ENCODE peak calls at places on chromosome 17, in six cellular contexts. K is stimulated activated CD4-positive, alpha-beta T cell treated with anti-CD3 and anti-CD28 coated beads, Interleukin-4, amount 100 ng/mL, for 1 hour; X is heart right ventricle; Y is cardiac fibroblast; U is activated CD4-positive, CD25-positive, alpha-beta regulatory T cell; N is endothelial cell of umbilical vein. I is an unnamed sample.

GRCh38 chr17:15954222-15954621 is 9.3 kb downstream of the ADORA2B start:
- DNase-seq in K (no peak), X (no peak), Y (peak), U (no peak), N (peak), I (peak)

GRCh38 chr17:80859004-80859941 is 132.4 kb upstream of the CHMP6 start:
- DNase-seq in K (no peak), X (peak), Y (peak), U (no peak), N (peak), I (peak)

GRCh38 chr17:66915204-66915611 is 49.3 kb upstream of the CACNG4 start:
- DNase-seq in K (no peak), X (no peak), Y (peak), U (no peak), N (no peak), I (no peak)

GRCh38 chr17:78361227-78361683 is 1.4 kb upstream of the SOCS3 start:
- DNase-seq in K (no peak), X (no peak), Y (no peak), U (no peak), N (no peak), I (no peak)

GRCh38 chr17:74414510-74414909 is 17.4 kb upstream of the GPRC5C start:
- DNase-seq in K (no peak), X (no peak), Y (no peak), U (no peak), N (no peak), I (no peak)

GRCh38 chr17:56756536-56756935 is 77.2 kb downstream of the C17orf67 start:
- DNase-seq in K (no peak), X (no peak), Y (peak), U (no peak), N (peak), I (peak)

GRCh38 chr17:2076461-2076984 is 21.6 kb downstream of the HIC1 start:
- DNase-seq in K (no peak), X (no peak), Y (no peak), U (no peak), N (no peak), I (no peak)

GRCh38 chr17:907725-908124 is 71.9 kb downstream of the NXN start:
- DNase-seq in K (no peak), X (no peak), Y (no peak), U (no peak), N (no peak), I (no peak)

GRCh38 chr17:67258836-67259468 is 14.0 kb upstream of the HELZ start:
- DNase-seq in K (no peak), X (no peak), Y (no peak), U (no peak), N (no peak), I (no peak)

GRCh38 chr17:64599187-64599676 is 62.9 kb downstream of the SMURF2 start:
- DNase-seq in K (peak), X (no peak), Y (no peak), U (no peak), N (no peak), I (no peak)

GRCh38 chr17:27466376-27466747 is 10.1 kb downstream of the KSR1 start:
- DNase-seq in K (no peak), X (no peak), Y (no peak), U (no peak), N (peak), I (no peak)

GRCh38 chr17:82332669-82333278 is 792 bp downstream of the SECTM1 start:
- DNase-seq in K (no peak), X (peak), Y (peak), U (no peak), N (peak), I (peak)

GRCh38 chr17:47999612-48000011 is 28.7 kb downstream of the CDK5RAP3 start:
- DNase-seq in K (no peak), X (no peak), Y (peak), U (no peak), N (peak), I (peak)

GRCh38 chr17:40791808-40792436 is 7.8 kb downstream of the KRT28 start:
- DNase-seq in K (no peak), X (no peak), Y (peak), U (no peak), N (peak), I (peak)

GRCh38 chr17:45146166-45146565 is 2.1 kb upstream of the HEXIM1 start:
- DNase-seq in K (no peak), X (no peak), Y (no peak), U (no peak), N (no peak), I (no peak)

GRCh38 chr17:41664587-41665565 is 23.8 kb upstream of the EIF1 start:
- DNase-seq in K (no peak), X (no peak), Y (no peak), U (no peak), N (no peak), I (no peak)

GRCh38 chr17:5630434-5630833 is 46.1 kb upstream of the NLRP1 start:
- DNase-seq in K (no peak), X (no peak), Y (peak), U (no peak), N (peak), I (peak)

GRCh38 chr17:34307110-34307509 is 12.1 kb upstream of the CCL8 start:
- DNase-seq in K (no peak), X (peak), Y (peak), U (no peak), N (no peak), I (no peak)

GRCh38 chr17:72699566-72699965 is 392.9 kb downstream of the SLC39A11 start:
- DNase-seq in K (no peak), X (no peak), Y (peak), U (no peak), N (no peak), I (peak)

GRCh38 chr17:50947844-50948514 is 81.8 kb upstream of the TOB1 start:
- DNase-seq in K (no peak), X (peak), Y (no peak), U (no peak), N (peak), I (no peak)

GRCh38 chr17:72122668-72123495 is 2.1 kb downstream of the SOX9 start:
- DNase-seq in K (no peak), X (peak), Y (peak), U (no peak), N (no peak), I (peak)

GRCh38 chr17:49995055-49995738 is at the start of gene DLX3:
- DNase-seq in K (peak), X (peak), Y (peak), U (no peak), N (peak), I (peak)

GRCh38 chr17:54968954-54969400 is 412 bp downstream of the STXBP4 start:
- DNase-seq in K (no peak), X (no peak), Y (peak), U (no peak), N (no peak), I (peak)

GRCh38 chr17:50267074-50267841 is 7.0 kb upstream of the TMEM92 start:
- DNase-seq in K (no peak), X (no peak), Y (peak), U (no peak), N (no peak), I (no peak)

GRCh38 chr17:10871914-10872313 is 34.0 kb upstream of the PIRT start:
- DNase-seq in K (no peak), X (peak), Y (no peak), U (no peak), N (no peak), I (no peak)